ENCODE peak calls at places on chromosomes 12 and 14, in ten cellular contexts. M is A549, I is endodermal cell, D is thoracic aorta, K is psoas muscle, E is OCI-LY7, L is tibial artery, A is IMR-90, U is ovary, B is WERI-Rb-1. Q is an unnamed sample. For H3K9me3, the result is how much of the 10 kb centered on the place peaks cover.

GRCh38 chr12:12212769-12213168 is 54.1 kb downstream of the LRP6 start:
- DNase-seq in M (peak), I (no peak), D (no peak), K (no peak), E (no peak), L (no peak), A (no peak), U (no peak), B (no peak), Q (no peak)

GRCh38 chr12:54723653-54724256 is 75.6 kb upstream of the DCD start:
- DNase-seq in M (peak), I (peak), D (no peak), K (no peak), E (peak), L (no peak), A (peak), U (no peak), B (no peak), Q (no peak)

GRCh38 chr12:45762185-45763110 is 32.9 kb downstream of the ARID2 start:
- DNase-seq in M (peak), I (peak), D (no peak), K (no peak), E (peak), L (no peak), A (peak), U (no peak), B (no peak), Q (no peak)

GRCh38 chr12:46835785-46836184 is 10.0 kb upstream of the SLC38A4 start:
- DNase-seq in M (no peak), I (no peak), D (no peak), K (no peak), E (no peak), L (no peak), A (no peak), U (no peak), B (no peak), Q (no peak)

GRCh38 chr14:102616799-102617198 is 24.4 kb downstream of the RCOR1 start:
- DNase-seq in M (peak), I (no peak), D (no peak), K (no peak), E (no peak), L (no peak), A (no peak), U (no peak), B (no peak), Q (no peak)

GRCh38 chr14:102663031-102663430 is 70.6 kb downstream of the RCOR1 start:
- DNase-seq in M (no peak), I (peak), D (no peak), K (no peak), E (no peak), L (no peak), A (no peak), U (no peak), B (no peak), Q (no peak)

GRCh38 chr12:67650528-67651379 is 2.2 kb downstream of the DYRK2 start:
- DNase-seq in M (no peak), I (peak), D (no peak), K (no peak), E (peak), L (no peak), A (no peak), U (peak), B (no peak), Q (no peak)

GRCh38 chr12:49232940-49233841 is 31.7 kb upstream of the TUBA1C start:
- DNase-seq in M (no peak), I (peak), D (no peak), K (peak), E (no peak), L (peak), A (peak), U (peak), B (peak), Q (peak)

GRCh38 chr12:3004655-3005565 is 45.7 kb downstream of the TEAD4 start:
- DNase-seq in M (no peak), I (peak), D (no peak), K (no peak), E (peak), L (no peak), A (no peak), U (no peak), B (peak), Q (no peak)
- TF ChIP-seq CTCF in M (no peak), I (peak), D (no peak), K (peak), E (peak), L (no peak), A (no peak), U (no peak), B (peak), Q (peak)

GRCh38 chr12:133225527-133225926 is 10.2 kb downstream of the ANHX start:
- DNase-seq in M (no peak), I (peak), D (no peak), K (no peak), E (no peak), L (no peak), A (no peak), U (no peak), B (no peak), Q (no peak)
- H3K9me3 ChIP-seq in M (half or more), I (half or more), D (under half), K (under half), E (under half), L (under half), A (half or more), U (under half), B (half or more), Q (under half)

DNA sequence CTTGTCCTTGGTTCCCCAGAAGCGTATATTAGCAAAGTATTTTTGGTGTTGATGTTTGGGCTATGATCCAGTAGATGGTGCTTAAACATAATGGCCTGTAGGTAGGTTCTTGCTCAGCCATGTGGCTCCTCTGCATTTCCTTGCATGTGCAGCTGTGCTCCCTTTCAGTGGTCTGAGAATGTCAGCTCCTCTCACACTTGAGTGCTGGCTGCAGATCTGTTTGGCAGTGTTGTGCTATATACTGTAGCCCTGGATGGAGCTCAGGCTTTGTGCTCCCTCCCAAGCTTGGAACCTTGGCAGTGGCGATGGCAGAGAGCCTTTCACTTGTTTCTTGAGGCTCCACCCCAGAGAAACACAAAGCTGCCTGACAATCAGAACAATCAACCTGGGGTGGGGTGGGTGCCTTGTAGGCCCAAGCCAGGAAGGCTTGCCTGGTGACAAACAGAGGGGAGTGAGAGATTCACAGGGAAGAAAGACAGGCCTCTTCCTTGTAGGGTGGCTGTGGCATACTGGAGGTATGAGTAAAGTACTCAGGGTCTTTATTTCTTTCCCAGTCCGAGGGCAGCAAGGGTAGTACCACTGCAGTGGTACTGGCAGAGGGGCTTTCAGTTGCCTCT is 255.3 kb downstream of the RAD51B start:
- DNase-seq in M (peak), I (no peak), D (no peak), K (no peak), E (peak), L (no peak), A (no peak), U (no peak), B (no peak), Q (no peak)
- TF ChIP-seq CTCF in M (no peak), I (no peak), D (no peak), K (no peak), E (no peak), L (no peak), A (no peak), U (no peak), B (no peak), Q (no peak)

GRCh38 chr14:82445810-82446575 is 912.3 kb upstream of the SEL1L start:
- DNase-seq in M (no peak), I (no peak), D (no peak), K (no peak), E (no peak), L (no peak), A (no peak), U (no peak), B (no peak), Q (no peak)
- H3K9me3 ChIP-seq in M (under half), I (under half), D (under half), K (under half), E (under half), L (under half), A (under half), U (under half), B (under half), Q (under half)

DNA sequence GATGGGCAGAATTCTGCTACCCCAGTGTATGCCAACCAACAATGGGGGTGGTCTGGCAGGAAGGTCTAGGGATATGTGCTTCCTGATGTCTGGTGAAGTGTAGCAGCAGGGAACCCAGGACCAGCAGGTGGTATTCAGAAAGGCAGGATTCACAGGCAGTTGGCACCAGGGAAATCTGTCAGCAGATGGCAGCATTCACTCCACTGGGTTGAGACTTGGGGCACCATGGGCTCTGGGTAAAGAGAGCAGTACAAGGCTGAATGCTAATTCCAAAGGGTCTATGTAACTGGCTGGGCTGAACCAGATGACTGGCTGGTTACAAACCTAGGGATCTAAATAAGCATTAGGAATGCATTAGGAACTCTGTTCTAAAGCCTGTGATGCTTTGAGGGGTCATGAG is 466.9 kb upstream of the STXBP6 start:
- DNase-seq in M (no peak), I (peak), D (no peak), K (no peak), E (no peak), L (no peak), A (no peak), U (no peak), B (no peak), Q (no peak)
- TF ChIP-seq CTCF in M (no peak), I (peak), D (no peak), K (no peak), E (no peak), L (no peak), A (no peak), U (no peak), B (no peak), Q (no peak)

DNA sequence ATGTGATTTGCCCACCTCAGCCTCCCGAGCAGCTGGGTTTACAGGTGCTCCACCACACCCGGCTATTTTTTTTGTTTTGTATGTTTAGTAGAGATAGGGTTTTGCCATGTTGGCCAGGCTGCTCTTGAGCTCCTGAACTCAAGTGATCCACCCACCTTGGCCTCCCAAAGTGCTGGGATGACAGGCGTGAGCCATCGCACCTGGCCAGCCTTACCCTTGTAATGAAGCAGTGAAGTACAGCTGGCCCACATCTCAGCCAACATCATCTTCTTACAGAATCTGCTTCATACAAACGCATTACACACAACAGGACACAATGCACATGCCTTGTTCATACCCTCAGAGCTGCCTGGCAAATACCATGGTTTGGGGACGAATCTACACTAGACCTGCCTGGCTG is 31.3 kb upstream of the CHFR start:
- DNase-seq in M (no peak), I (no peak), D (no peak), K (no peak), E (no peak), L (no peak), A (no peak), U (no peak), B (no peak), Q (no peak)
- H3K9me3 ChIP-seq in M (half or more), I (half or more), D (half or more), K (half or more), E (under half), L (half or more), A (half or more), U (under half), B (under half), Q (half or more)

DNA sequence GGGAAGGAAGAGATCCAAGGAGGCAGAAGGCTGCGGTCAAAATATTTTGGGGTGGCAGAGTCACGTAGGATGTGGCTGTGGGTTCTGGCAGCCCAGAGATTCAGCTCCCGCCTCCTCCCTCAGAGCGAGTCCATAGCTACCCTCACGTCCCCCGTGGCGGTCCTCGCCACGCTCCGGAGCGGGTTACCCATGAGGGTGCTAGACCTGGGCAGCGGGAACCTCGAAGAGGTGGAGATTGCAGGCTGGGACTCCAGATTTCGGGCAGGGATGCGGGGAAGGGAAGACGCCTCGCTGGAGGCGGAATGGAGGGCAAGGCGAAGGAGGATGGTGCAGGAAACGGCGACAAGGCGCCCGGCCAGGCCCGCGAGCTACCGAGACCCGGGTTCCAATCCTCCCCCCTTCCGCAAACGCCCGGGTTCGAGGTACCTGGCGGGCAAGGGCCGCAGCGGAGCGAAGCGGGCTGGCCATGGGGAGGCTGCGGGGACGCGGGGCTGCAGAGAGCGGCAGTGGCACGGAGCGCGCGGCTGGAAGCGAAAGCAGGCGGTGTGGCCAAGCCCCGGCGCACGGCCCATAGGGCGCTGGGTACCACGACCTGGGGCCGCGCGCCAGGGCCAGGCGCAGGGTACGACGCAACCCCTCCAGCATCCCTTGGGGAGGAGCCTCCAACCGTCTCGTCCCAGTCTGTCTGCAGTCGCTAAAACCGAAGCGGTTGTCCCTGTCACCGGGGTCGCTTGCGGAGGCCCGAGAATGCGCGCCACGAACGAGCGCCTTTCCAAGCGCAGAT is 46.2 kb downstream of the BCAT1 start:
- DNase-seq in M (no peak), I (peak), D (no peak), K (peak), E (no peak), L (no peak), A (no peak), U (no peak), B (no peak), Q (no peak)
- TF ChIP-seq CTCF in M (no peak), I (no peak), D (no peak), K (no peak), E (no peak), L (no peak), A (no peak), U (no peak), B (no peak), Q (no peak)

GRCh38 chr14:34688470-34689206 is 25.8 kb downstream of the CFL2 start:
- DNase-seq in M (no peak), I (no peak), D (no peak), K (no peak), E (no peak), L (no peak), A (no peak), U (no peak), B (no peak), Q (no peak)
- H3K9me3 ChIP-seq in M (under half), I (under half), D (under half), K (under half), E (under half), L (under half), A (under half), U (under half), B (under half), Q (under half)